ENCODE peak calls at places on chromosomes 6 and 20, in nine cellular contexts. K, Q, I, D, X, L, R, S and J are unnamed samples.
A peak's percentile ranks its signal among the peaks of the same experiment; 100 is the strongest.

GRCh38 chr6:139257821-139258398 is 33.9 kb downstream of the TXLNB start:
- DNase-seq in S (no peak), D (no peak), R (no peak), L (no peak), X (no peak), I (no peak), K (no peak), Q (no peak), J (no peak)

GRCh38 chr20:17885544-17885943 is 83.0 kb downstream of the SNX5 start:
- DNase-seq in S (no peak), L (no peak), K (peak; percentile 48), Q (no peak), X (no peak), R (peak; percentile 62), I (no peak), D (no peak), J (no peak)

GRCh38 chr6:42017021-42017643 is 33.2 kb upstream of the TAF8 start:
- DNase-seq in S (peak; percentile 23), I (peak; percentile 84), R (peak; percentile 81), Q (no peak), L (peak; percentile 86), D (no peak), K (peak; percentile 80), X (no peak), J (no peak)

GRCh38 chr6:149130093-149130872 is 187.2 kb upstream of the TAB2 start:
- DNase-seq in S (no peak), X (no peak), I (no peak), D (no peak), R (no peak), Q (no peak), L (peak; percentile 8), K (no peak), J (no peak)

GRCh38 chr20:44586289-44586911 is 4.0 kb downstream of the PKIG start:
- DNase-seq in X (no peak), S (no peak), L (no peak), R (peak; percentile 29), D (no peak), K (no peak), I (no peak), Q (no peak), J (no peak)

GRCh38 chr6:102942206-102942605 is 1548.7 kb downstream of the GRIK2 start:
- DNase-seq in S (no peak), D (no peak), X (no peak), Q (no peak), I (no peak), L (no peak), R (no peak), K (no peak), J (no peak)

GRCh38 chr20:61746781-61747180 is 318.9 kb downstream of the TAF4 start:
- DNase-seq in Q (no peak), L (no peak), K (no peak), D (no peak), X (no peak), I (no peak), R (no peak), S (no peak), J (no peak)

GRCh38 chr6:28981833-28982475 is 23.2 kb downstream of the ZNF311 start:
- DNase-seq in D (peak; percentile 43), L (peak; percentile 86), K (peak; percentile 96), Q (peak; percentile 42), I (peak; percentile 84), X (peak; percentile 79), R (peak; percentile 97), S (peak; percentile 75), J (peak; percentile 88)

GRCh38 chr20:51747182-51747911 is 20.8 kb downstream of the ATP9A start:
- DNase-seq in S (no peak), Q (no peak), K (no peak), I (no peak), D (no peak), R (no peak), L (no peak), X (no peak), J (peak; percentile 47)

GRCh38 chr6:2850480-2851150 is 9.0 kb upstream of the SERPINB1 start:
- DNase-seq in X (no peak), Q (no peak), S (no peak), I (peak; percentile 34), R (no peak), D (no peak), L (peak; percentile 66), K (peak; percentile 88), J (no peak)

GRCh38 chr6:89794324-89794723 is 25.3 kb downstream of the MDN1 start:
- DNase-seq in K (no peak), I (no peak), X (no peak), D (no peak), S (no peak), L (no peak), R (peak; percentile 67), Q (no peak), J (no peak)

GRCh38 chr6:49736017-49736508 is 8.1 kb downstream of the CRISP3 start:
- DNase-seq in K (no peak), X (no peak), S (no peak), Q (no peak), L (no peak), R (no peak), I (no peak), D (no peak), J (no peak)

GRCh38 chr20:44646023-44646640 is 5.4 kb downstream of the ADA start:
- DNase-seq in I (peak; percentile 60), Q (no peak), X (peak; percentile 7), D (peak; percentile 11), S (no peak), L (no peak), R (peak; percentile 97), K (peak; percentile 49), J (no peak)